ENCODE peak calls at places on chromosome 15, in five cellular contexts. F, M, K, H and N are unnamed samples.

GRCh38 chr15:58981808-58982475 is 5.5 kb upstream of the RNF111 start:
- DNase-seq in K (no peak), M (no peak), F (no peak), H (no peak), N (no peak)

GRCh38 chr15:78007965-78008886 is 69.3 kb downstream of the TBC1D2B start:
- DNase-seq in M (no peak), H (no peak), F (no peak), K (peak; percentile 62), N (peak; percentile 75)

GRCh38 chr15:47194718-47195117 is 522.6 kb upstream of the SEMA6D start:
- DNase-seq in K (no peak), F (no peak), M (no peak), H (no peak), N (peak; percentile 26)

GRCh38 chr15:88467935-88468528 is 524 bp downstream of the MRPS11 start:
- DNase-seq in H (no peak), M (no peak), F (no peak), K (peak; percentile 34), N (no peak)

GRCh38 chr15:25366058-25366457 is 72.8 kb downstream of the UBE3A start:
- DNase-seq in H (no peak), F (no peak), K (no peak), M (no peak), N (no peak)

GRCh38 chr15:79310985-79311900 is at the start of gene TMED3:
- DNase-seq in F (peak; percentile 80), H (peak; percentile 81), K (peak; percentile 80), M (peak; percentile 67), N (peak; percentile 60)

GRCh38 chr15:55990516-55990915 is 2.9 kb downstream of the NEDD4 start:
- DNase-seq in K (no peak), H (no peak), M (no peak), F (no peak), N (no peak)

GRCh38 chr15:68078365-68078764 is 24.2 kb downstream of the PIAS1 start:
- DNase-seq in H (no peak), M (no peak), K (no peak), F (no peak), N (no peak)

GRCh38 chr15:79640206-79640605 is 208.1 kb downstream of the MINAR1 start:
- DNase-seq in F (no peak), M (no peak), H (no peak), K (no peak), N (peak; percentile 56)

GRCh38 chr15:55372701-55373440 is 35.3 kb downstream of the CCPG1 start:
- DNase-seq in M (no peak), F (no peak), K (no peak), H (no peak), N (no peak)

GRCh38 chr15:31392761-31393401 is 66.2 kb downstream of the KLF13 start:
- DNase-seq in M (no peak), H (no peak), F (peak; percentile 42), K (peak; percentile 62), N (no peak)

GRCh38 chr15:70533931-70534742 is 229.2 kb downstream of the UACA start:
- DNase-seq in H (no peak), K (no peak), F (no peak), M (no peak), N (no peak)

GRCh38 chr15:50542051-50542450 is 4.4 kb downstream of the USP50 start:
- DNase-seq in M (no peak), K (no peak), H (no peak), F (no peak), N (peak; percentile 70)

GRCh38 chr15:73786518-73786917 is 33.4 kb upstream of the INSYN1 start:
- DNase-seq in F (no peak), K (no peak), H (no peak), M (no peak), N (no peak)

GRCh38 chr15:23561914-23562313 is 3.6 kb upstream of the MKRN3 start:
- DNase-seq in F (no peak), K (no peak), M (no peak), H (no peak), N (no peak)

GRCh38 chr15:51874751-51875644 is 45.5 kb downstream of the TMOD3 start:
- DNase-seq in M (no peak), H (no peak), F (no peak), K (peak; percentile 28), N (peak; percentile 98)

GRCh38 chr15:41772720-41773331 is 1.5 kb upstream of the MAPKBP1 start:
- DNase-seq in H (no peak), K (peak; percentile 66), M (peak; percentile 17), F (no peak), N (peak; percentile 54)

GRCh38 chr15:72178976-72179585 is 18.5 kb downstream of the GRAMD2A start:
- DNase-seq in K (no peak), M (no peak), H (no peak), F (no peak), N (no peak)

GRCh38 chr15:48392356-48392755 is 61.1 kb downstream of the DUT start:
- DNase-seq in K (peak; percentile 25), M (no peak), F (no peak), H (no peak), N (no peak)

GRCh38 chr15:39580630-39581500 is at the start of gene THBS1:
- DNase-seq in H (peak; percentile 82), M (peak; percentile 36), F (no peak), K (peak; percentile 88), N (peak; percentile 84)

GRCh38 chr15:100818927-100819326 is 60.7 kb upstream of the ALDH1A3 start:
- DNase-seq in F (no peak), H (no peak), M (no peak), K (peak; percentile 9), N (peak; percentile 77)

GRCh38 chr15:78810377-78811123 is 714 bp downstream of the ADAMTS7 start:
- DNase-seq in H (peak; percentile 41), M (no peak), F (peak; percentile 36), K (peak; percentile 56), N (no peak)

GRCh38 chr15:68354268-68354667 is 76.7 kb downstream of the FEM1B start:
- DNase-seq in H (no peak), F (no peak), K (no peak), M (no peak), N (no peak)

GRCh38 chr15:70351391-70351790 is 253.7 kb upstream of the TLE3 start:
- DNase-seq in H (no peak), K (no peak), F (no peak), M (no peak), N (no peak)

GRCh38 chr15:47496343-47497185 is 220.7 kb upstream of the SEMA6D start:
- DNase-seq in F (no peak), H (no peak), M (no peak), K (no peak), N (no peak)

GRCh38 chr15:96356494-96357455 is 26.3 kb downstream of the NR2F2 start:
- DNase-seq in M (peak; percentile 34), H (peak; percentile 80), F (peak; percentile 36), K (peak; percentile 91), N (peak; percentile 76)

GRCh38 chr15:47588968-47589367 is 128.3 kb upstream of the SEMA6D start:
- DNase-seq in K (no peak), M (no peak), H (no peak), F (no peak), N (no peak)

GRCh38 chr15:91426412-91426811 is 326.4 kb downstream of the SV2B start:
- DNase-seq in H (no peak), K (no peak), M (no peak), F (no peak), N (no peak)

GRCh38 chr15:29138260-29138659 is 131.4 kb downstream of the NSMCE3 start:
- DNase-seq in K (no peak), F (no peak), M (no peak), H (no peak), N (no peak)

GRCh38 chr15:66707310-66708160 is 5.5 kb downstream of the SMAD6 start:
- DNase-seq in K (peak; percentile 61), M (no peak), F (no peak), H (peak; percentile 35), N (no peak)

GRCh38 chr15:40500584-40501330 is 30.0 kb downstream of the CHST14 start:
- DNase-seq in H (no peak), M (no peak), K (no peak), F (no peak), N (no peak)

GRCh38 chr15:95291878-95292472 is 1038.5 kb upstream of the NR2F2 start:
- DNase-seq in H (no peak), K (peak; percentile 24), F (no peak), M (no peak), N (no peak)

GRCh38 chr15:82062479-82062878 is 16.7 kb upstream of the MEX3B start:
- DNase-seq in K (no peak), F (no peak), M (no peak), H (no peak), N (no peak)

GRCh38 chr15:31128919-31129768 is 27.6 kb upstream of the TRPM1 start:
- DNase-seq in M (peak; percentile 55), K (peak; percentile 85), F (peak; percentile 83), H (peak; percentile 64), N (peak; percentile 18)

GRCh38 chr15:67836134-67836455 is 3.8 kb downstream of the RNU6-1 start:
- DNase-seq in H (no peak), F (no peak), M (no peak), K (no peak), N (no peak)

GRCh38 chr15:64454282-64454681 is 6.1 kb upstream of the ZNF609 start:
- DNase-seq in F (no peak), K (no peak), H (no peak), M (no peak), N (no peak)